ENCODE peak calls at places on chromosome 1, in five cellular contexts. One of them, this sample, is unnamed.

GRCh38 chr1:33762099-33762830 is 101.6 kb upstream of the HMGB4 start:
- DNase-seq in GM12878: no peak
- DNase-seq in HCT116: no peak
- DNase-seq in HepG2: no peak
- DNase-seq in K562: no peak
- DNase-seq in this sample: no peak

GRCh38 chr1:41672173-41672572 is 187.7 kb upstream of the EDN2 start:
- DNase-seq in GM12878: no peak
- DNase-seq in HCT116: peak; percentile 52
- DNase-seq in HepG2: no peak
- DNase-seq in K562: no peak
- DNase-seq in this sample: no peak

GRCh38 chr1:45930258-45931150 is 127.1 kb downstream of the MAST2 start:
- DNase-seq in GM12878: no peak
- DNase-seq in HCT116: no peak
- DNase-seq in HepG2: no peak
- DNase-seq in K562: no peak
- DNase-seq in this sample: no peak

GRCh38 chr1:63983391-63984256 is 209.8 kb downstream of the ROR1 start:
- DNase-seq in GM12878: no peak
- DNase-seq in HCT116: no peak
- DNase-seq in HepG2: no peak
- DNase-seq in K562: no peak
- DNase-seq in this sample: no peak

GRCh38 chr1:53139911-53140310 is 2.5 kb downstream of the SLC1A7 start:
- DNase-seq in GM12878: no peak
- DNase-seq in HCT116: no peak
- DNase-seq in HepG2: no peak
- DNase-seq in K562: no peak
- DNase-seq in this sample: no peak

GRCh38 chr1:220320709-220321108 is 48.5 kb upstream of the RAB3GAP2 start:
- DNase-seq in GM12878: no peak
- DNase-seq in HCT116: no peak
- DNase-seq in HepG2: no peak
- DNase-seq in K562: no peak
- DNase-seq in this sample: no peak

GRCh38 chr1:121408354-121408753 is 223.6 kb downstream of the SRGAP2C start:
- DNase-seq in GM12878: no peak
- DNase-seq in HCT116: no peak
- DNase-seq in HepG2: no peak
- DNase-seq in K562: no peak
- DNase-seq in this sample: no peak

GRCh38 chr1:178451529-178451928 is 45.2 kb downstream of the CLEC20A start:
- DNase-seq in GM12878: no peak
- DNase-seq in HCT116: no peak
- DNase-seq in HepG2: no peak
- DNase-seq in K562: no peak
- DNase-seq in this sample: no peak

GRCh38 chr1:226882187-226882586 is 11.8 kb downstream of the PSEN2 start:
- DNase-seq in GM12878: no peak
- DNase-seq in HCT116: no peak
- DNase-seq in HepG2: no peak
- DNase-seq in K562: no peak
- DNase-seq in this sample: no peak

GRCh38 chr1:48661726-48662483 is 114.8 kb downstream of the BEND5 start:
- DNase-seq in GM12878: no peak
- DNase-seq in HCT116: no peak
- DNase-seq in HepG2: no peak
- DNase-seq in K562: no peak
- DNase-seq in this sample: no peak

GRCh38 chr1:195761102-195761501 is 847.1 kb downstream of the KCNT2 start:
- DNase-seq in GM12878: no peak
- DNase-seq in HCT116: no peak
- DNase-seq in HepG2: no peak
- DNase-seq in K562: no peak
- DNase-seq in this sample: no peak

DNA sequence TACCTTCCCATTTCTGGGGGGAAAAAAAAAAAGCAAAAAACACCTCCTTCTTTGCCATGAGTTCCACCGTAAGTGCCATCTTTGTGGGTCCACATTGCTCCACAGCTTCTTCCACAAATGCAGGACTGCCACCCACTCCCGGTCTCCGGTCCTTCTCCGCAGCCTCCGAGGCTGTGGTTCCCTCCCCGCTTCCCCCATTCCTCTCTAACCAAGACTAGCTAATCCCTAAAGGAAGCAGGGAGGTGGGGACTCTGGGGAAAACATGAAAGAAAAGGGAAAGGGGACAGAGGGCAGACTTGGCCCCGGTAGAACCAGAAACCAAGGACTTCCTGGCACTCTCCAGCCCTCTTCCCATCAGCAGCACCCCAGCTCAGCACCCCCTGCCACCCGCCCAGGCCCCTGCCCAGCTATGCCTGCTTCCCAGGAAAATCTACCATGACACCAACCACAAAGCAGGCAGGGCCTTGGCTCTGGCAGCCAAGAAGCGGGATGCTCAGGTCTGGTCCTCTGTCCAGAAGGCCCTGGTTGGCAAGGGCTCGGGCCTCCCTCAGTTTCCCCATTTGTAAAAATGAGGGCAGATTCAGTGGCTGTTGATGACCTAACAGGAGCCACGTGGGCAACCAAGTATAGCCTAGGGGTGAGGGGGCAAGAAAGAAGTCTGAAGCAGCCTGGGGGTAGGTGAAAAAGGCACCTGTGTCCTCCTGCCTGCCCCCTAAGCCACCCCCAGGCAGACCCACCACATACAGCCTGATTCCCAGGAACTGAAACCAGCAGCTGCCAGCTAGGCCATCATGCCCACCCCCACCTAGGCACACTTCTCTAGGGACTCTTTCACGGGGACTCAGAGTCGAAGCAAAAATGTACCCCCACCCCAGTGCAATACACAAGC is 2.5 kb downstream of the EPHA2 start:
- DNase-seq in GM12878: no peak
- DNase-seq in HCT116: no peak
- DNase-seq in HepG2: no peak
- DNase-seq in K562: no peak
- DNase-seq in this sample: no peak
- TF ChIP-seq SIN3A in GM12878: no peak
- TF ChIP-seq SIN3A in HCT116: no peak
- TF ChIP-seq SIN3A in HepG2: no peak
- TF ChIP-seq SIN3A in K562: no peak
- TF ChIP-seq SIN3A in this sample: no peak

GRCh38 chr1:238960071-238960470 is 426.3 kb upstream of the CHRM3 start:
- DNase-seq in GM12878: no peak
- DNase-seq in HCT116: no peak
- DNase-seq in HepG2: no peak
- DNase-seq in K562: no peak
- DNase-seq in this sample: no peak
- TF ChIP-seq REST in GM12878: no peak
- TF ChIP-seq REST in HCT116: no peak
- TF ChIP-seq REST in HepG2: no peak
- TF ChIP-seq REST in K562: no peak
- TF ChIP-seq REST in this sample: no peak

DNA sequence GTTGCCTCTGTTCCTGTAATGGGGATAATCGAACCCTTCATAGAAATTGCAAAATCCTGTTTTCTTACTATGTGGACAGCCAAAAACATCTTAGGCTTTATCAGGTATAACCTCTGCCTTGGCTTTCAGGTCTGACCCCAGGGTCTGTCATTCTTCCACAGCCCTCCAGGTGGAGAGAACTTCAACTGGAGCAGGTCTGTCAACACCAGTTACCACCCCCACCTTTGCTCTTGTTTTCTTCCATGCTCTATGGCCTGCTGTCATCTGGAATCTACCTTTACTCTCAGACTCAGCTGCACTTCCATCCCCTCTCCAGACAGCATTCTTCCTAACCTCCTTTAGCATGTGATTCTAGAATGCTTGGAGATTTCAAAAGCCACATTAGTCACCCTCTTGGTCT is 10.4 kb upstream of the GJA9 start:
- DNase-seq in GM12878: no peak
- DNase-seq in HCT116: no peak
- DNase-seq in HepG2: peak; percentile 61
- DNase-seq in K562: peak; percentile 49
- DNase-seq in this sample: no peak
- TF ChIP-seq SIN3A in GM12878: no peak
- TF ChIP-seq SIN3A in HCT116: no peak
- TF ChIP-seq SIN3A in HepG2: no peak
- TF ChIP-seq SIN3A in K562: no peak
- TF ChIP-seq SIN3A in this sample: no peak

DNA sequence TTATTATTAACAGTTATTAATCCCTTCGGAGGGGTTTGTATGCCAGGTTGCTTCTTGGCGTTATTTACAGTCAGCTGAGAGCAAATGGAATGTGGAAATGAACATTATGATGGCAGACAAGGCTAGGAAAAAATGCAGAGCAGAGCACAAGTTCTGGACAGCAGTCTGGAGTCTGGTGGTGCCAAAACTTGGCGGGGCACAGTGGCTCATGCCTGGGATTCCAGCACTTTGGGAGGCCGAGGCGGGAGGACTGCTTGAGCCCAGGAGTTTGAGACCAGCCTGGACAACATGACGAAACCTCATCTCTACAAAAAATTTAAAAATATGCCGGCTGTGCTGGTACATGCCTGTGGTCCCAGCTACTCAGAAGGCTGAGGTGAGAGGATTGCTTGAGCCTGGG is 67.6 kb downstream of the CDC7 start:
- DNase-seq in GM12878: no peak
- DNase-seq in HCT116: no peak
- DNase-seq in HepG2: no peak
- DNase-seq in K562: no peak
- DNase-seq in this sample: no peak
- TF ChIP-seq REST in GM12878: no peak
- TF ChIP-seq REST in HCT116: no peak
- TF ChIP-seq REST in HepG2: no peak
- TF ChIP-seq REST in K562: no peak
- TF ChIP-seq REST in this sample: no peak

GRCh38 chr1:7529917-7530316 is 241.2 kb upstream of the VAMP3 start:
- DNase-seq in GM12878: no peak
- DNase-seq in HCT116: no peak
- DNase-seq in HepG2: no peak
- DNase-seq in K562: no peak
- DNase-seq in this sample: no peak
- TF ChIP-seq SIN3A in GM12878: no peak
- TF ChIP-seq SIN3A in HCT116: no peak
- TF ChIP-seq SIN3A in HepG2: no peak
- TF ChIP-seq SIN3A in K562: no peak
- TF ChIP-seq SIN3A in this sample: no peak

DNA sequence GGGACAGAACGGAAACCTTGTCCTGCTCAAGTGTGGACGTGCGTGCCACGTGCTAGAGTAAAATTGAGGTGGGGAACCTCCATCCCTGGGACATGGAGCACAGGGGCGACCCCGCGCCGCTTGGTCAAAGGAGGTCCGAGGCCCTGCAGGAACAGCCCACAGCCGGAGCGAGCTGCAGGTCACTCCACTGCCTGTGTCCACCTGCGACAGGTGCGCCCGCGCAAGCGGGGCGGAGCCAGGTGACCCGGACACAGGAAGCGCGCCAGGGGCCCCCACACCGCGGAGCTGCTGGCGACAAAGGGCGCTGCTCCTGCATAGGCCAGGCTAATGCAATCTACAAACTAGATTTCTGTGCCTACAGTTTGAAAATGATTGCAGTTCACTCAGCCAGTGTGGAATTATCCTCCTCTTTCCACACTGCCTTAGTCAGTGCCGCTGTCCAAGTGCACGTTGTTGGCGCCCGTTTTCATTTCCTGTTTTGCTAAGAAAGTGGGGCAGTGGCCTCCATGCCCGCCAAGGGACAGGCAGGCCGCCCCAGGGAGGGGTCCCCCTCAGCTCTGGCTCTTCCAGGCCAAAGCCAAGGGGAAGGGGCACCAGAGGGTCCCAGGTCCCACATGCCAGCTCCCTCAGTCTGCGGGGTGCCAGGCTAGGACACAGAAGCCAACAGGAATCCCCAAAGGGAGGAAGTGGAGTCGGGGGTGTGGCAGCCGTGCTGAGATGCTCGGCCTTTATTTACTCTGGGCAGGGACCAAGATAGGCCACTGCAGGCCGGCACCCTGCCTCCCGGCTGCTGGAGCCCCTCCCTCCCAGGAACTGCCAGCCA is 4.3 kb upstream of the NADK start:
- DNase-seq in GM12878: no peak
- DNase-seq in HCT116: no peak
- DNase-seq in HepG2: peak; percentile 57
- DNase-seq in K562: peak; percentile 61
- DNase-seq in this sample: no peak
- TF ChIP-seq REST in GM12878: no peak
- TF ChIP-seq REST in HCT116: no peak
- TF ChIP-seq REST in HepG2: no peak
- TF ChIP-seq REST in K562: peak; percentile 32
- TF ChIP-seq REST in this sample: no peak

GRCh38 chr1:59007820-59008598 is 224.2 kb upstream of the JUN start:
- DNase-seq in GM12878: no peak
- DNase-seq in HCT116: no peak
- DNase-seq in HepG2: no peak
- DNase-seq in K562: no peak
- DNase-seq in this sample: no peak

GRCh38 chr1:59007429-59007819 is 223.6 kb upstream of the JUN start:
- DNase-seq in GM12878: no peak
- DNase-seq in HCT116: no peak
- DNase-seq in HepG2: no peak
- DNase-seq in K562: no peak
- DNase-seq in this sample: no peak

GRCh38 chr1:59006932-59007331 is 223.1 kb upstream of the JUN start:
- DNase-seq in GM12878: no peak
- DNase-seq in HCT116: no peak
- DNase-seq in HepG2: no peak
- DNase-seq in K562: no peak
- DNase-seq in this sample: no peak

GRCh38 chr1:59006309-59006698 is 222.5 kb upstream of the JUN start:
- DNase-seq in GM12878: no peak
- DNase-seq in HCT116: no peak
- DNase-seq in HepG2: no peak
- DNase-seq in K562: no peak
- DNase-seq in this sample: no peak

DNA sequence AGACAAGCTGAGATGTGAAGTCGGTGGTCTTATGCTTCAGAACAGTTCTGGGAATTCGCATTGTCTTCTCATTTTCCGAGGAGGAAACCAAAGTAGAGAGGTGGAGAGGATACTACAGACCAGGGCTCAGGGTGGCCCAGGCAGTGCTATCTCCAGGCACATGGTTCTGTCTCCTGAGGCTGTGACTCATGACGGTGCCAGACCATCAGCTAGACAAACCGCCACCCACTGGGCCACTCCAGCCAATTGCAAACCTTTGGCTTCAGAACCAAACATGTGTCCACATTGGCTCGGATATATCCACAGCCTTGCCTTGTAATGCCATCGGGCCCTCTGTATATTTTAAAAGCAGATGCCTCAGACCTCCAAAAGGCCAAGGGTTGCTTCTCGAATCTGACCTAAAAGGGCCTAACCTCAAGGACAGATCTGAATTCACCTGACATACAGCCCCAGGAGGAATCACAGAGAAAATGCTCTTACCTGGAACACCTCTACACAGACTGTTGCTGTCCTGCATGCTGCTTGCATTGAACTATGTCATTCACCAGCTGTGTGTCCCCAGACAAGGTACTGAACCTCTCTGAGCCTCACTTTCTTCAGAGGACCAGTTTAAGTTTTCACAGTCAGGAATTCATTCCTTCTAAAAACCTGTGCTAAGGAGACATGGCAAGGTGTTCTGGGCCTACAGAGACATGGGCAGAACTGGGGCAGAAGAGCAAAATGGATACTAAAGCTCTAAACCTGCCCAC is 224.9 kb upstream of the JUN start:
- DNase-seq in GM12878: no peak
- DNase-seq in HCT116: no peak
- DNase-seq in HepG2: no peak
- DNase-seq in K562: no peak
- DNase-seq in this sample: no peak
- TF ChIP-seq SIN3A in GM12878: no peak
- TF ChIP-seq SIN3A in HCT116: no peak
- TF ChIP-seq SIN3A in HepG2: no peak
- TF ChIP-seq SIN3A in K562: no peak
- TF ChIP-seq SIN3A in this sample: no peak